ENCODE peak calls at places on chromosomes 4 and X, in nine cellular contexts. G is fibroblast of mammary gland; U is mucosa of descending colon; R is MCF 10A; K is WERI-Rb-1; B is nephron progenitor cell; C is WTC11; T is activated CD8-positive, alpha-beta T cell treated with anti-CD3 and anti-CD28 coated beads for 36 hours; D is GM12878. Y is an unnamed sample.

GRCh38 chr4:94304365-94304971 is 38.2 kb downstream of the HPGDS start:
- DNase-seq in R (peak; percentile 46), K (no peak), G (peak; percentile 45), U (no peak), T (peak; percentile 27), D (no peak), C (no peak), B (peak; percentile 5), Y (peak; percentile 14)

GRCh38 chrX:107678957-107679740 is 50.8 kb downstream of the PRPS1 start:
- DNase-seq in D (no peak), T (peak; percentile 86), G (peak; percentile 97), U (peak; percentile 83), R (peak; percentile 79), K (no peak), B (no peak), C (no peak), Y (no peak)

GRCh38 chr4:4851081-4851480 is 8.4 kb upstream of the MSX1 start:
- DNase-seq in C (no peak), R (no peak), U (no peak), B (no peak), D (no peak), T (no peak), K (no peak), G (no peak), Y (no peak)

GRCh38 chrX:35098419-35098818 is 155.8 kb downstream of the FAM47B start:
- DNase-seq in B (no peak), D (no peak), C (no peak), U (no peak), G (peak; percentile 14), R (peak; percentile 4), T (no peak), K (no peak), Y (no peak)

GRCh38 chrX:38220024-38220935 is at the start of gene SRPX:
- DNase-seq in U (peak; percentile 50), R (peak; percentile 62), G (peak; percentile 75), K (peak; percentile 50), C (peak; percentile 37), B (peak; percentile 52), T (peak; percentile 21), D (no peak), Y (peak; percentile 21)

GRCh38 chr4:42262701-42263490 is 110.4 kb upstream of the BEND4 start:
- DNase-seq in B (no peak), D (no peak), T (no peak), C (no peak), K (no peak), R (no peak), G (no peak), U (no peak), Y (no peak)

GRCh38 chr4:87251104-87251503 is 30.7 kb upstream of the KLHL8 start:
- DNase-seq in D (no peak), G (no peak), U (no peak), T (no peak), R (no peak), K (no peak), C (no peak), B (no peak), Y (no peak)

GRCh38 chr4:95122001-95122400 is 364.2 kb downstream of the BMPR1B start:
- DNase-seq in D (no peak), G (no peak), U (no peak), T (no peak), R (no peak), B (no peak), K (no peak), C (no peak), Y (no peak)

GRCh38 chr4:99219479-99219878 is 433 bp upstream of the ADH6 start:
- DNase-seq in D (no peak), K (no peak), B (no peak), U (no peak), C (no peak), R (no peak), G (no peak), T (no peak), Y (no peak)

GRCh38 chrX:109533631-109534030 is 3.0 kb upstream of the NXT2 start:
- DNase-seq in U (no peak), D (no peak), T (no peak), K (no peak), C (no peak), R (peak; percentile 58), B (no peak), G (peak; percentile 25), Y (no peak)

GRCh38 chr4:32417113-32417704 is 1697.0 kb downstream of the PCDH7 start:
- DNase-seq in C (no peak), D (no peak), T (no peak), R (no peak), B (no peak), U (no peak), K (no peak), G (no peak), Y (no peak)
- TF ChIP-seq CTCF in C (no peak), D (no peak), T (no peak), R (peak; percentile 21), B (no peak), U (no peak), K (peak; percentile 9), G (peak; percentile 22), Y (peak; percentile 42)

GRCh38 chr4:26162095-26162494 is 158.7 kb upstream of the RBPJ start:
- DNase-seq in K (no peak), B (no peak), D (no peak), R (no peak), C (no peak), T (no peak), G (no peak), U (no peak), Y (no peak)

GRCh38 chr4:26157541-26157940 is 163.3 kb upstream of the RBPJ start:
- DNase-seq in T (no peak), U (no peak), C (no peak), G (peak; percentile 26), B (no peak), D (no peak), R (no peak), K (no peak), Y (no peak)

GRCh38 chr4:26163425-26164362 is 157.1 kb upstream of the RBPJ start:
- DNase-seq in C (no peak), G (no peak), K (peak; percentile 58), U (no peak), D (no peak), T (no peak), B (no peak), R (no peak), Y (no peak)

DNA sequence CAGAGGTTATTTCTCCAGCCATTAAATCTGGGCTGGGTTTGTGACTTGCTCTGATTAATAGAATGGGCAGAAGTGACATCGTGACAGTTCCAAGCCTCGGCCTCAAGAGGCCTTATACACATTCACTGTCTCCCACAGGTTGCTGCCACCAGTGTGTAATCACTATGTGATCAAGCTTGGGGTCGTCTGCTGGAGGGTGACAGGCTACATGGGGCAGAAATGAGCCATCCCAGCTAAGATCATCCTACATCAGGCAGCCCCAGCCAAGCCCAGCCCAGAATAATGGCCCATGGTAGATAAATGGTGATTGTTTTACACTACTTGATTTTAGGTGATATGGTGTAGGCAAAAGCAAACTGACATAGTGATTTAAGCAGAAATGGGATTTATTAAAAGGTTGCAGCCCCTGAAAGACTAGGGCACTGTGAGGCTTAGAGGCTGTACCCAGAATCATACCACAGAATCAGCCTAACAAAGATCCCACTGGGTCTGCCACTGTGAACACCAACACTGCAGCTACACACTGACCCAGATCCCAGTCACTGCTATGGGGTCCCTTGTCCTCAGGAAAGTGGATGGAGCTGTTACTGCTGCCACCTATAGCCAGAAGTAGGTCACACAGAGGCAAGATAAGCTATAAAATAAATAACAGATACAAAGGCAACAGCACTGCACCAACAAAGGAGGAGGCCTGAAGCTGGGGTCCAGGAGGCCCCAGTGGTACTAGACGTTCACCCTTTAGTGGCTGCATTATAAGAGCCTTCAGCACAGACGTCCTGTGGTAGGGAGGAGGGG is 159.6 kb upstream of the RBPJ start:
- DNase-seq in G (no peak), T (peak; percentile 18), U (no peak), D (no peak), R (no peak), B (no peak), K (peak; percentile 64), C (peak; percentile 33), Y (peak; percentile 6)
- TF ChIP-seq CTCF in G (peak; percentile 16), T (no peak), U (no peak), D (peak; percentile 12), R (no peak), B (no peak), K (peak; percentile 72), C (no peak), Y (peak; percentile 33)

DNA sequence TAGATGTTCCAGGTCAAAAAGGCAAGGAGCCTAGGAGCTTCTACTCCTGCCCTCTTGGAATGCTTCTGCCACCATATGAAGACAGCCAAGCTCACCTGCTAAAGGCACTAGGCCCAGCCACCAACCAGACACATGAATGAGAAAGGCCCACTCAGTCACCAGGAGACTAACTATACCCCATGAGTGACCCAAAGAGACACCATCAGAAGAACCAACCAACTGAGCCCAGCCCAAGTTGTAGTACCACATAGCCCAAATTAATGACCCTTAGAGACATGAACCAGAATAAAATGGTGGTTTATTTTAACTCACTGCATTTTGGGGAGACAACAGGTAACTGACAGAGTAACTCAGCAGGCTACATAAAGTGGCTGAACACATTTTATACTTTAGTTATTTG is 22.9 kb upstream of the CXCL3 start:
- DNase-seq in T (no peak), R (no peak), B (no peak), U (no peak), D (no peak), K (no peak), C (no peak), G (no peak), Y (no peak)
- TF ChIP-seq CTCF in T (no peak), R (no peak), B (no peak), U (no peak), D (no peak), K (no peak), C (no peak), G (no peak), Y (no peak)

GRCh38 chrX:96405842-96406241 is 278.8 kb upstream of the DIAPH2 start:
- DNase-seq in G (no peak), K (no peak), R (no peak), D (no peak), U (no peak), T (no peak), B (no peak), C (no peak), Y (no peak)

GRCh38 chrX:96410927-96411326 is 273.7 kb upstream of the DIAPH2 start:
- DNase-seq in D (no peak), R (no peak), G (no peak), C (no peak), B (no peak), K (no peak), U (no peak), T (no peak), Y (no peak)

GRCh38 chrX:96407981-96408380 is 276.7 kb upstream of the DIAPH2 start:
- DNase-seq in K (no peak), G (no peak), C (no peak), T (no peak), R (no peak), U (no peak), D (no peak), B (no peak), Y (no peak)

GRCh38 chrX:96407501-96407900 is 277.1 kb upstream of the DIAPH2 start:
- DNase-seq in T (no peak), D (no peak), B (no peak), K (no peak), R (peak; percentile 52), U (no peak), C (no peak), G (peak; percentile 84), Y (no peak)

DNA sequence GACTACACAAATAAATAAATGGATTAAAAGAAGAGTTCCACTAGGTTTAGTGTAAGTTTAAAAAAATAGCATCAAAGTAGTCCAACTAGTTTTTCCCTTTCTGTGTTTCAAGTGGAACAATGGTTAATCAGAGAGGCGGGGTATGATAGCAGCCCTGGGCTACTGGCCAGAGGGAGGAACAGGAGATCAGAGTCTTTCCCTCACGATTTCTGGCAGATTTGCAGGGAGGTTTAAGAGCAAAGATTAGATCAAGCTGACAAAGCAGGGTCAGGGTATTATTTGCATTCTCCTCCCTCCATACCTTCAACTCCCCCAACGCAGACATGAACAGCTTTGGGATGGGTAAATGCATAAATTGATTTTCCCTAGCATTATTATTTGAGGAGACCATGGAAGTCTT is 277.6 kb upstream of the DIAPH2 start:
- DNase-seq in K (no peak), C (no peak), B (no peak), G (peak; percentile 61), R (peak; percentile 24), T (no peak), D (no peak), U (no peak), Y (no peak)
- TF ChIP-seq CTCF in K (no peak), C (no peak), B (no peak), G (no peak), R (no peak), T (no peak), D (no peak), U (no peak), Y (no peak)